ENCODE peak calls at places on chromosome 1, in six cellular contexts. Z, S, O, X, G and P are unnamed samples.

GRCh38 chr1:100532645-100533044 is 5.3 kb upstream of the GPR88 start:
- DNase-seq in G (no peak), O (no peak), X (no peak), Z (no peak), S (no peak), P (no peak)

GRCh38 chr1:41381691-41382530 is 20.7 kb downstream of the FOXO6 start:
- DNase-seq in Z (no peak), G (no peak), X (no peak), S (peak; percentile 24), O (no peak), P (peak; percentile 70)

GRCh38 chr1:35660581-35661473 is 19.5 kb upstream of the PSMB2 start:
- DNase-seq in O (no peak), Z (no peak), G (no peak), X (peak; percentile 55), S (no peak), P (peak; percentile 57)

GRCh38 chr1:103496014-103496635 is 29.4 kb upstream of the RNPC3 start:
- DNase-seq in S (no peak), O (no peak), Z (no peak), G (no peak), X (no peak), P (no peak)

GRCh38 chr1:157442065-157442464 is 110.2 kb downstream of the FCRL5 start:
- DNase-seq in S (no peak), X (no peak), Z (no peak), O (no peak), G (no peak), P (peak; percentile 20)

GRCh38 chr1:72435025-72435424 is 152.7 kb upstream of the NEGR1 start:
- DNase-seq in X (no peak), O (no peak), G (no peak), Z (no peak), S (no peak), P (peak; percentile 14)

GRCh38 chr1:100710881-100711660 is 8.5 kb upstream of the VCAM1 start:
- DNase-seq in G (no peak), Z (no peak), O (no peak), X (no peak), S (no peak), P (no peak)

GRCh38 chr1:71737768-71738167 is 544.6 kb downstream of the NEGR1 start:
- DNase-seq in O (no peak), X (peak; percentile 20), Z (no peak), S (no peak), G (no peak), P (no peak)

GRCh38 chr1:194295690-194296089 is 1109.3 kb upstream of the B3GALT2 start:
- DNase-seq in X (peak; percentile 25), Z (no peak), S (no peak), G (no peak), O (no peak), P (peak; percentile 62)

GRCh38 chr1:197356723-197357533 is 88.9 kb downstream of the CRB1 start:
- DNase-seq in Z (no peak), O (no peak), G (no peak), X (peak; percentile 27), S (no peak), P (peak; percentile 67)